ENCODE peak calls at places on chromosomes 16 and 17, in six cellular contexts. G is testis, S is left ventricle myocardium inferior, J is DND-41, E is Peyer's patch, M is stomach. W is an unnamed sample.

GRCh38 chr17:42184717-42185496 is at the start of gene HCRT:
- DNase-seq in G (no peak), S (no peak), J (no peak), E (no peak), M (no peak), W (no peak)

GRCh38 chr16:10579965-10580918 is at the start of gene EMP2:
- DNase-seq in G (peak; percentile 68), S (peak; percentile 88), J (no peak), E (peak; percentile 85), M (peak; percentile 85), W (no peak)

GRCh38 chr17:43416998-43417891 is 18.5 kb downstream of the ARL4D start:
- DNase-seq in G (peak; percentile 87), S (peak; percentile 77), J (no peak), E (peak; percentile 56), M (peak; percentile 40), W (no peak)

GRCh38 chr16:31471875-31472558 is at the start of gene TGFB1I1:
- DNase-seq in G (peak; percentile 49), S (peak; percentile 80), J (no peak), E (peak; percentile 61), M (no peak), W (no peak)

GRCh38 chr16:84503751-84504395 is 586 bp downstream of the MEAK7 start:
- DNase-seq in G (no peak), S (peak; percentile 15), J (no peak), E (no peak), M (no peak), W (peak; percentile 64)

GRCh38 chr17:44146375-44147346 is 4.9 kb downstream of the HROB start:
- DNase-seq in G (no peak), S (no peak), J (no peak), E (no peak), M (no peak), W (no peak)

GRCh38 chr17:7580631-7581554 is 1.5 kb downstream of the CD68 start:
- DNase-seq in G (no peak), S (no peak), J (no peak), E (no peak), M (no peak), W (peak; percentile 15)

GRCh38 chr17:50679008-50679544 is 28.6 kb downstream of the ANKRD40 start:
- DNase-seq in G (no peak), S (no peak), J (no peak), E (no peak), M (no peak), W (no peak)

GRCh38 chr17:63405741-63406261 is 40.3 kb downstream of the CYB561 start:
- DNase-seq in G (no peak), S (no peak), J (no peak), E (no peak), M (no peak), W (peak; percentile 28)

GRCh38 chr16:8785408-8785807 is 12.0 kb downstream of the TMEM186 start:
- DNase-seq in G (no peak), S (no peak), J (no peak), E (no peak), M (no peak), W (no peak)

GRCh38 chr16:2584742-2585650 is 47.2 kb downstream of the PDPK1 start:
- DNase-seq in G (peak; percentile 90), S (peak; percentile 64), J (no peak), E (peak; percentile 47), M (no peak), W (no peak)
- H3K36me3 ChIP-seq in G (no peaks in the 10 kb centered on the region), S (peaks cover 43% of the 10 kb centered on the region), J (peaks cover 54% of the 10 kb centered on the region), E (no peaks in the 10 kb centered on the region), M (peaks cover 55% of the 10 kb centered on the region), W (peaks cover 47% of the 10 kb centered on the region)

GRCh38 chr17:54907385-54907784 is 6.7 kb downstream of the TOM1L1 start:
- DNase-seq in G (no peak), S (no peak), J (no peak), E (no peak), M (no peak), W (no peak)
- H3K27ac ChIP-seq in G (no peak overlapping the region), S (no peak overlapping the region), J (no peak overlapping the region), E (no peak overlapping the region), M (no peak overlapping the region), W (no peak overlapping the region)

GRCh38 chr17:70882504-70882903 is 713.2 kb downstream of the KCNJ2 start:
- DNase-seq in G (no peak), S (no peak), J (no peak), E (no peak), M (no peak), W (no peak)
- H3K9me3 ChIP-seq in G (no peaks in the 10 kb centered on the region), S (no peaks in the 10 kb centered on the region), J (no peaks in the 10 kb centered on the region), E (no peaks in the 10 kb centered on the region), M (no peaks in the 10 kb centered on the region), W (no peaks in the 10 kb centered on the region)

GRCh38 chr17:77874303-77875050 is 84.0 kb upstream of the TNRC6C start:
- DNase-seq in G (no peak), S (no peak), J (no peak), E (no peak), M (no peak), W (no peak)
- H3K36me3 ChIP-seq in G (no peaks in the 10 kb centered on the region), S (no peaks in the 10 kb centered on the region), J (no peaks in the 10 kb centered on the region), E (no peaks in the 10 kb centered on the region), M (no peaks in the 10 kb centered on the region), W (no peaks in the 10 kb centered on the region)

DNA sequence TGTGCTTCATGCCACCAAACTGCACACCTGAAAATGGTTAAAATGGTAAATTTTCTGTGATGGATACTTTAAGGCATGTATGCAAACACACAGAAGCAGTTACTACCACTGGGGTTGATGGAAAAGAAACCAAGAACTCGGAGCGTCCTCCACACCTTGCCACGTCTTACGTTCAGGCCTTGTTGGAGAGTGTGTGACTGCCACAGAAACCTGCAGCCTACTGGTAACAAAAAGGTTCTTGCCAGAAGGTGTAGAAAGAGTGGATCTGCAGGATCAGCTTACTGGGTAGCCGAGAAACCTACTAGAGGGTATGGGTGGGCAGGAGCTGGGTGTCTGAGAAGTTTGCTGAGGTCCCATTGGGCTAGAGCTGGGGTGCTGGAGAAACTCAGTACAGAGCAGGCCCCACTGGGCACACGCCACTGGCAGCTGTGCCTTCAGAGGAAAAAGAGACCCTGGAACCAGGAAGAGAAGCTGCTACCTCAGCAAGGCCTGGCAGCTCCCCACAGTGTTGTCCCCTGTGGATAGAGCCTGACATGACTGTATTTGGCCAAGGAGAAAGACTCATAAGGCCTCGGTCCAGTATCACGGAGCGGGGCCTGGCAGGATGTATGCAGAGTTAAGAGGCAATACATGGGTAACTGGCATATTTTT is 204.6 kb downstream of the SEC14L1 start:
- DNase-seq in G (peak; percentile 30), S (no peak), J (no peak), E (no peak), M (peak; percentile 14), W (no peak)
- H3K27ac ChIP-seq in G (no peak overlapping the region), S (no peak overlapping the region), J (no peak overlapping the region), E (no peak overlapping the region), M (no peak overlapping the region), W (no peak overlapping the region)

DNA sequence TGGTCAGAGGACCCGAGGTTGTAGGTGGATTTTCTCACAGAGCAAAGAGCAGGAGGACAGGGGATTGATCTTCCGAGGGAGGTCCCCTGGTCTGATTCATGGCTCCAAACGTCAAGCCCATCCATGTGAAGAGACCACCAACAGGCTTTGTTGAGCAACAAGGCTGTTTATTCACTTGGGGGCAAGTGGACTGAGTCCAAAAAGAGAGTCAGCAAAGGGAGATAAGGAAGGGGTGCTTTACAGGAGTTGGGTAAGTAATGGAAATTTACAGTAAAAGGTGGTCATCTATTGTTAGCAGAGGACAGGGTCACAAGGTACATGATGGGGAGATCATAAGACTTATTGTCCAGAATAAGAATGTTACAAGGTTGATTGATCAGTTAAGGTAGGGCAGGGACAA is 2285.8 kb downstream of the TP53TG3F start:
- DNase-seq in G (no peak), S (no peak), J (no peak), E (no peak), M (no peak), W (no peak)
- H3K9me3 ChIP-seq in G (no peaks in the 10 kb centered on the region), S (peaks cover 7% of the 10 kb centered on the region), J (peaks cover 62% of the 10 kb centered on the region), E (no peaks in the 10 kb centered on the region), M (peaks cover 49% of the 10 kb centered on the region), W (no peaks in the 10 kb centered on the region)

DNA sequence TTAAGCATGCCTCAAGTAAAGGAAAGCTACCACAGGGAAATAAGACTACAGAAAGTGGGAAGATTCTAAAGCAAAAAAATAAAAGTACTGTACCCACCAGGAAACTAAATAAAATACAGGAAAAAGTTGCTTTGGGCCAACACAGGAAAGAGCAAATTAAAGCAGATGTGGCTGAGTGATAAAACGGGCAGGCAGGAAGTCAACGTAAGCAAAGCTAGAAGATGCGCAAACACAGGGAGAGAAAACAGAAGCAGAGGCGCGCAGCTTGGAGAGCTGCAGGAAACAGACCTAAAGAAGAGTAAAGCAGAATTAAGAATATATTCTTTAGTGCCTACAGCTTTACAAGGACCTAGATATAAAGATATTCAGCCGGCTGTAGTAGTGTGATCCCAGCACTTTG is 21.7 kb downstream of the USP36 start:
- DNase-seq in G (no peak), S (no peak), J (peak; percentile 56), E (no peak), M (peak; percentile 33), W (peak; percentile 84)
- H3K36me3 ChIP-seq in G (no peaks in the 10 kb centered on the region), S (peaks cover 97% of the 10 kb centered on the region), J (peaks cover 92% of the 10 kb centered on the region), E (no peaks in the 10 kb centered on the region), M (peaks cover 100% of the 10 kb centered on the region), W (peaks cover 61% of the 10 kb centered on the region)

W was measured in CD4-positive, alpha-beta memory T cell.